ENCODE peak calls at places on chromosomes 16 and 17, in six cellular contexts. X is stimulated activated CD4-positive, alpha-beta T cell treated with anti-CD3 and anti-CD28 coated beads, Interleukin-15, amount 100 ng/mL, for 1 hour; V is Caki2; M is T1000; B is body of pancreas; C is COR-L47. D is an unnamed sample.

GRCh38 chr17:81712468-81713003 is 452 bp downstream of the SLC25A10 start:
- DNase-seq in V (peak), X (no peak), C (no peak), M (no peak), B (peak), D (peak)

GRCh38 chr17:7932949-7933348 is 943 bp downstream of the CNTROB start:
- DNase-seq in C (no peak), B (peak), V (peak), M (peak), X (no peak), D (peak)

GRCh38 chr17:70767102-70767701 is 597.9 kb downstream of the KCNJ2 start:
- DNase-seq in B (no peak), V (peak), M (no peak), C (peak), X (no peak), D (peak)

GRCh38 chr17:68592667-68593330 is 8.4 kb downstream of the FAM20A start:
- DNase-seq in B (no peak), V (no peak), X (no peak), C (no peak), M (no peak), D (no peak)

GRCh38 chr17:9959377-9959981 is 54.4 kb upstream of the RCVRN start:
- DNase-seq in X (no peak), M (no peak), B (no peak), V (no peak), C (no peak), D (peak)

GRCh38 chr16:84700518-84701277 is 898 bp downstream of the USP10 start:
- DNase-seq in M (no peak), X (no peak), V (peak), C (no peak), B (no peak), D (peak)

GRCh38 chr17:38916771-38917170 is 8.6 kb upstream of the LASP1NB start:
- DNase-seq in C (no peak), M (no peak), X (no peak), V (no peak), B (no peak), D (no peak)

GRCh38 chr16:68273459-68273858 is 9.1 kb downstream of the SLC7A6 start:
- DNase-seq in V (no peak), B (no peak), X (no peak), C (no peak), M (no peak), D (no peak)

GRCh38 chr17:31581022-31581483 is 189.6 kb downstream of the RAB11FIP4 start:
- DNase-seq in V (peak), X (no peak), M (peak), B (peak), C (peak), D (no peak)

GRCh38 chr16:73122604-73123386 is 74.9 kb upstream of the ZFHX3 start:
- DNase-seq in X (no peak), M (no peak), C (no peak), B (no peak), V (no peak), D (no peak)

GRCh38 chr17:66964930-66965800 is 658 bp downstream of the CACNG4 start:
- DNase-seq in B (peak), X (no peak), C (peak), M (peak), V (peak), D (peak)

GRCh38 chr17:59897090-59897489 is 4.2 kb downstream of the RPS6KB1 start:
- DNase-seq in B (no peak), X (no peak), V (no peak), C (no peak), M (no peak), D (no peak)

GRCh38 chr17:39952665-39953470 is 9.9 kb upstream of the GSDMA start:
- DNase-seq in X (peak), M (peak), V (peak), C (peak), B (peak), D (peak)

GRCh38 chr17:19386276-19386863 is 620 bp downstream of the MFAP4 start:
- DNase-seq in M (peak), V (no peak), B (peak), C (no peak), X (no peak), D (no peak)

GRCh38 chr16:72649254-72649944 is 398.5 kb downstream of the ZFHX3 start:
- DNase-seq in C (no peak), V (no peak), X (no peak), B (no peak), M (no peak), D (no peak)

GRCh38 chr16:10514369-10515055 is 65.9 kb downstream of the EMP2 start:
- DNase-seq in V (peak), X (no peak), C (peak), B (peak), M (peak), D (peak)

GRCh38 chr16:69513180-69513966 is 52.4 kb upstream of the NFAT5 start:
- DNase-seq in C (no peak), V (peak), M (peak), X (no peak), B (no peak), D (no peak)

GRCh38 chr17:82304826-82305726 is 12.3 kb downstream of the CD7 start:
- DNase-seq in M (no peak), C (no peak), V (no peak), X (no peak), B (no peak), D (no peak)

GRCh38 chr16:81478876-81479496 is 34.4 kb downstream of the CMIP start:
- DNase-seq in V (peak), M (no peak), C (no peak), B (peak), X (no peak), D (no peak)

GRCh38 chr16:72814226-72814625 is 233.7 kb downstream of the ZFHX3 start:
- DNase-seq in B (no peak), V (no peak), C (no peak), M (no peak), X (no peak), D (no peak)

GRCh38 chr17:62398891-62399290 is 18.5 kb downstream of the EFCAB3 start:
- DNase-seq in M (no peak), B (no peak), V (no peak), X (no peak), C (no peak), D (peak)

GRCh38 chr17:8326591-8327583 is 12.8 kb upstream of the ODF4 start:
- DNase-seq in C (no peak), M (no peak), B (peak), X (no peak), V (no peak), D (peak)

GRCh38 chr16:87233928-87234327 is 83.3 kb downstream of the C16orf95 start:
- DNase-seq in X (no peak), B (no peak), M (no peak), C (no peak), V (no peak), D (peak)

GRCh38 chr17:21528031-21528684 is 152.0 kb downstream of the KCNJ12 start:
- DNase-seq in M (no peak), C (no peak), X (no peak), B (no peak), V (no peak), D (no peak)

GRCh38 chr16:1972490-1972877 is 631 bp downstream of the TBL3 start:
- DNase-seq in C (no peak), M (no peak), B (no peak), X (no peak), V (no peak), D (no peak)

GRCh38 chr17:41520821-41521521 is 2.3 kb upstream of the KRT15 start:
- DNase-seq in V (peak), C (peak), X (no peak), B (no peak), M (peak), D (peak)

GRCh38 chr17:50903604-50904521 is 37.7 kb upstream of the TOB1 start:
- DNase-seq in B (no peak), C (no peak), M (no peak), V (no peak), X (no peak), D (peak)

GRCh38 chr16:79380990-79381389 is 219.5 kb downstream of the MAF start:
- DNase-seq in V (no peak), X (no peak), C (no peak), B (no peak), M (no peak), D (peak)